ENCODE peak calls at places on chromosomes 11 and 22, in eight cellular contexts. S, K, Y, Z, H, A, F and O are unnamed samples.

GRCh38 chr22:37182101-37182948 is 5.7 kb downstream of the C1QTNF6 start:
- DNase-seq in S (no peak), K (no peak), Y (no peak), Z (no peak), H (no peak), A (no peak), F (no peak), O (no peak)

GRCh38 chr11:123055132-123055924 is 6.6 kb downstream of the HSPA8 start:
- DNase-seq in S (no peak), K (peak; percentile 49), Y (no peak), Z (peak; percentile 34), H (no peak), A (no peak), F (no peak), O (no peak)

GRCh38 chr11:118343981-118344521 is at the start of gene CD3G:
- DNase-seq in S (peak; percentile 53), K (no peak), Y (no peak), Z (no peak), H (peak; percentile 48), A (no peak), F (no peak), O (no peak)

GRCh38 chr11:79482800-79483199 is 42.0 kb upstream of the TENM4 start:
- DNase-seq in S (no peak), K (no peak), Y (no peak), Z (no peak), H (no peak), A (no peak), F (no peak), O (no peak)

GRCh38 chr22:45542001-45542520 is 39.4 kb downstream of the FBLN1 start:
- DNase-seq in S (no peak), K (no peak), Y (no peak), Z (no peak), H (no peak), A (no peak), F (no peak), O (no peak)

GRCh38 chr22:43303166-43303565 is 40.0 kb downstream of the SCUBE1 start:
- DNase-seq in S (no peak), K (no peak), Y (no peak), Z (no peak), H (no peak), A (no peak), F (no peak), O (no peak)

GRCh38 chr11:108237058-108237481 is 14.2 kb downstream of the ATM start:
- DNase-seq in S (no peak), K (no peak), Y (no peak), Z (no peak), H (no peak), A (no peak), F (no peak), O (no peak)

GRCh38 chr11:27413218-27413617 is 50.2 kb upstream of the CCDC34 start:
- DNase-seq in S (no peak), K (no peak), Y (no peak), Z (no peak), H (no peak), A (no peak), F (no peak), O (no peak)

GRCh38 chr11:124085583-124085982 is 29.7 kb upstream of the VWA5A start:
- DNase-seq in S (no peak), K (no peak), Y (no peak), Z (peak; percentile 18), H (no peak), A (no peak), F (no peak), O (no peak)

GRCh38 chr11:106706355-106706754 is 311.9 kb downstream of the GUCY1A2 start:
- DNase-seq in S (no peak), K (no peak), Y (no peak), Z (peak; percentile 94), H (no peak), A (no peak), F (peak; percentile 43), O (no peak)

GRCh38 chr22:32244547-32244946 is 10.6 kb downstream of the SLC5A4 start:
- DNase-seq in S (no peak), K (no peak), Y (no peak), Z (no peak), H (no peak), A (no peak), F (no peak), O (no peak)

GRCh38 chr11:7555067-7555699 is 41.4 kb downstream of the PPFIBP2 start:
- DNase-seq in S (no peak), K (peak; percentile 17), Y (no peak), Z (peak; percentile 44), H (no peak), A (peak; percentile 56), F (peak; percentile 17), O (peak; percentile 86)

GRCh38 chr11:65353900-65354264 is 669 bp upstream of the TIGD3 start:
- DNase-seq in S (no peak), K (no peak), Y (no peak), Z (no peak), H (no peak), A (no peak), F (no peak), O (no peak)

GRCh38 chr11:61513143-61513740 is 4.7 kb downstream of the LRRC10B start:
- DNase-seq in S (no peak), K (no peak), Y (peak; percentile 29), Z (no peak), H (no peak), A (no peak), F (no peak), O (no peak)

GRCh38 chr11:17638311-17638710 is 81.1 kb upstream of the MYOD1 start:
- DNase-seq in S (no peak), K (peak; percentile 34), Y (no peak), Z (no peak), H (no peak), A (no peak), F (no peak), O (no peak)

GRCh38 chr11:69637956-69638871 is 2.7 kb upstream of the CCND1 start:
- DNase-seq in S (no peak), K (peak; percentile 93), Y (peak; percentile 57), Z (peak; percentile 58), H (no peak), A (peak; percentile 74), F (peak; percentile 62), O (peak; percentile 58)

GRCh38 chr11:35349897-35350296 is 69.5 kb downstream of the SLC1A2 start:
- DNase-seq in S (no peak), K (no peak), Y (no peak), Z (no peak), H (no peak), A (no peak), F (no peak), O (no peak)

GRCh38 chr22:39522567-39523300 is 2.4 kb downstream of the ATF4 start:
- DNase-seq in S (no peak), K (no peak), Y (peak; percentile 25), Z (peak; percentile 57), H (no peak), A (peak; percentile 70), F (peak; percentile 62), O (peak; percentile 63)

GRCh38 chr11:69155302-69156198 is at the start of gene SMIM38:
- DNase-seq in S (no peak), K (no peak), Y (no peak), Z (no peak), H (no peak), A (no peak), F (no peak), O (peak; percentile 49)

GRCh38 chr11:123363556-123363955 is 66.5 kb upstream of the GRAMD1B start:
- DNase-seq in S (no peak), K (no peak), Y (no peak), Z (no peak), H (no peak), A (no peak), F (no peak), O (no peak)

GRCh38 chr11:61787928-61788491 is 4.4 kb downstream of the TMEM258 start:
- DNase-seq in S (no peak), K (peak; percentile 89), Y (peak; percentile 69), Z (peak; percentile 39), H (no peak), A (peak; percentile 41), F (peak; percentile 81), O (peak; percentile 61)

GRCh38 chr11:34570584-34570983 is 50.3 kb upstream of the EHF start:
- DNase-seq in S (no peak), K (no peak), Y (no peak), Z (peak; percentile 99), H (no peak), A (no peak), F (no peak), O (no peak)

GRCh38 chr11:62980133-62980760 is 4.5 kb downstream of the SLC22A6 start:
- DNase-seq in S (no peak), K (peak; percentile 67), Y (no peak), Z (peak; percentile 27), H (no peak), A (no peak), F (peak; percentile 7), O (no peak)

GRCh38 chr11:45079943-45080719 is 66.3 kb upstream of the PRDM11 start:
- DNase-seq in S (no peak), K (no peak), Y (no peak), Z (no peak), H (peak; percentile 38), A (peak; percentile 33), F (no peak), O (peak; percentile 42)

GRCh38 chr11:134443246-134443645 is 31.2 kb upstream of the B3GAT1 start:
- DNase-seq in S (no peak), K (no peak), Y (no peak), Z (no peak), H (no peak), A (no peak), F (no peak), O (no peak)

GRCh38 chr22:23279781-23280180 is 99.5 kb downstream of the BCR start:
- DNase-seq in S (no peak), K (no peak), Y (no peak), Z (no peak), H (no peak), A (no peak), F (no peak), O (no peak)

GRCh38 chr11:32173435-32173834 is 82.6 kb downstream of the RCN1 start:
- DNase-seq in S (no peak), K (peak; percentile 90), Y (peak; percentile 76), Z (peak; percentile 75), H (no peak), A (peak; percentile 49), F (peak; percentile 80), O (peak; percentile 54)

GRCh38 chr11:46693597-46694012 is 6.8 kb downstream of the ARHGAP1 start:
- DNase-seq in S (no peak), K (no peak), Y (no peak), Z (no peak), H (no peak), A (no peak), F (peak; percentile 55), O (no peak)

GRCh38 chr11:123590296-123590912 is 64.0 kb downstream of the SCN3B start:
- DNase-seq in S (no peak), K (no peak), Y (peak; percentile 81), Z (peak; percentile 98), H (no peak), A (peak; percentile 72), F (peak; percentile 59), O (peak; percentile 54)

GRCh38 chr22:44942056-44942455 is 67.7 kb downstream of the PHF21B start:
- DNase-seq in S (no peak), K (no peak), Y (no peak), Z (no peak), H (no peak), A (no peak), F (no peak), O (no peak)

GRCh38 chr11:33543823-33544222 is 156.8 kb downstream of the C11orf91 start:
- DNase-seq in S (no peak), K (no peak), Y (no peak), Z (no peak), H (no peak), A (no peak), F (no peak), O (no peak)

GRCh38 chr11:119432484-119433368 is 9.8 kb upstream of the THY1 start:
- DNase-seq in S (no peak), K (no peak), Y (no peak), Z (peak; percentile 92), H (no peak), A (no peak), F (peak; percentile 89), O (no peak)